ENCODE peak calls at places on chromosomes 13 and 19, in seven cellular contexts. One of them, this sample, is unnamed.

GRCh38 chr13:74573654-74574053 is 439.4 kb upstream of the KLF12 start:
- DNase-seq in GM23248: no peak
- DNase-seq in HFF-Myc: no peak
- DNase-seq in fibroblast of the conjunctiva: no peak
- DNase-seq in brain microvascular endothelial cell: no peak
- DNase-seq in MM.1S: no peak
- DNase-seq in OCI-LY7: no peak
- DNase-seq in this sample: no peak

GRCh38 chr13:95239293-95239692 is 62.0 kb downstream of the ABCC4 start:
- DNase-seq in GM23248: no peak
- DNase-seq in OCI-LY7: peak
- DNase-seq in brain microvascular endothelial cell: no peak
- DNase-seq in MM.1S: no peak
- DNase-seq in fibroblast of the conjunctiva: no peak
- DNase-seq in HFF-Myc: no peak
- DNase-seq in this sample: no peak

GRCh38 chr19:49746206-49746958 is 16.7 kb downstream of the TSKS start:
- DNase-seq in MM.1S: peak
- DNase-seq in fibroblast of the conjunctiva: peak
- DNase-seq in GM23248: peak
- DNase-seq in brain microvascular endothelial cell: no peak
- DNase-seq in OCI-LY7: peak
- DNase-seq in HFF-Myc: no peak
- DNase-seq in this sample: peak

GRCh38 chr13:75391432-75392100 is 90.4 kb downstream of the TBC1D4 start:
- DNase-seq in OCI-LY7: no peak
- DNase-seq in fibroblast of the conjunctiva: no peak
- DNase-seq in HFF-Myc: no peak
- DNase-seq in MM.1S: no peak
- DNase-seq in brain microvascular endothelial cell: no peak
- DNase-seq in GM23248: no peak
- DNase-seq in this sample: no peak

GRCh38 chr13:19150712-19151228 is 30.9 kb downstream of the TUBA3C start:
- DNase-seq in brain microvascular endothelial cell: no peak
- DNase-seq in MM.1S: no peak
- DNase-seq in OCI-LY7: no peak
- DNase-seq in GM23248: no peak
- DNase-seq in fibroblast of the conjunctiva: no peak
- DNase-seq in HFF-Myc: no peak
- DNase-seq in this sample: no peak

GRCh38 chr19:16295071-16295470 is 29.6 kb upstream of the KLF2 start:
- DNase-seq in brain microvascular endothelial cell: no peak
- DNase-seq in MM.1S: no peak
- DNase-seq in OCI-LY7: no peak
- DNase-seq in GM23248: peak
- DNase-seq in HFF-Myc: no peak
- DNase-seq in fibroblast of the conjunctiva: no peak
- DNase-seq in this sample: no peak

GRCh38 chr13:108283110-108283509 is 13.6 kb downstream of the TNFSF13B start:
- DNase-seq in OCI-LY7: no peak
- DNase-seq in HFF-Myc: no peak
- DNase-seq in GM23248: no peak
- DNase-seq in fibroblast of the conjunctiva: no peak
- DNase-seq in brain microvascular endothelial cell: no peak
- DNase-seq in MM.1S: no peak
- DNase-seq in this sample: peak

GRCh38 chr13:34926513-34926912 is 15.6 kb upstream of the NBEA start:
- DNase-seq in brain microvascular endothelial cell: peak
- DNase-seq in HFF-Myc: no peak
- DNase-seq in OCI-LY7: no peak
- DNase-seq in fibroblast of the conjunctiva: peak
- DNase-seq in MM.1S: no peak
- DNase-seq in GM23248: peak
- DNase-seq in this sample: peak

GRCh38 chr13:99196466-99197256 is 4.0 kb upstream of the UBAC2 start:
- DNase-seq in OCI-LY7: peak
- DNase-seq in GM23248: no peak
- DNase-seq in fibroblast of the conjunctiva: no peak
- DNase-seq in HFF-Myc: no peak
- DNase-seq in brain microvascular endothelial cell: no peak
- DNase-seq in MM.1S: peak
- DNase-seq in this sample: no peak

This sample was measured in GM03348.